ENCODE peak calls at places on chromosome 2, in six cellular contexts. M is NCI-H1436 treated with DMSO at 0.1 percent for 48 hours; A is endothelial cell; E is transverse colon; C is activated naive CD8-positive, alpha-beta T cell treated with anti-CD3 and anti-CD28 coated beads, Interleukin-2, amount 10 ng/mL, durations not matched to agents 7 days and 5 days; T is activated T-cell treated with anti-CD3 and anti-CD28 coated beads for 48 hours. N is an unnamed sample.

GRCh38 chr2:37568565-37568964 is 102.9 kb downstream of the CDC42EP3 start:
- DNase-seq in C (no peak), E (no peak), A (no peak), M (no peak), T (no peak), N (no peak)

GRCh38 chr2:136118819-136119716 is 1.1 kb upstream of the CXCR4 start:
- DNase-seq in T (peak; percentile 76), C (peak; percentile 84), M (no peak), A (peak; percentile 62), E (peak; percentile 82), N (no peak)

GRCh38 chr2:235951980-235952379 is 216.2 kb downstream of the GBX2 start:
- DNase-seq in T (no peak), A (no peak), E (no peak), M (no peak), C (no peak), N (no peak)

GRCh38 chr2:190359896-190360376 is 16.5 kb downstream of the INPP1 start:
- DNase-seq in C (peak; percentile 60), E (peak; percentile 55), M (no peak), T (no peak), A (no peak), N (no peak)

GRCh38 chr2:128600606-128601297 is 282.1 kb upstream of the HS6ST1 start:
- DNase-seq in T (no peak), A (no peak), M (no peak), E (no peak), C (no peak), N (no peak)

GRCh38 chr2:111522231-111522768 is 361.7 kb downstream of the ANAPC1 start:
- DNase-seq in E (no peak), C (no peak), M (no peak), T (no peak), A (no peak), N (no peak)

GRCh38 chr2:240229603-240230423 is 89.4 kb upstream of the OTOS start:
- DNase-seq in A (peak; percentile 1), C (no peak), T (no peak), E (no peak), M (no peak), N (no peak)

GRCh38 chr2:61978522-61978921 is 73.0 kb downstream of the COMMD1 start:
- DNase-seq in M (peak; percentile 20), T (no peak), C (no peak), A (no peak), E (peak; percentile 37), N (no peak)

GRCh38 chr2:216094701-216095100 is 13.0 kb downstream of the TMEM169 start:
- DNase-seq in A (no peak), M (no peak), C (no peak), E (no peak), T (no peak), N (no peak)

GRCh38 chr2:8189316-8189715 is 492.5 kb upstream of the ID2 start:
- DNase-seq in A (no peak), C (no peak), E (no peak), M (no peak), T (no peak), N (no peak)

GRCh38 chr2:55408946-55409868 is 10.4 kb downstream of the CCDC88A start:
- DNase-seq in A (no peak), T (no peak), M (no peak), E (no peak), C (no peak), N (no peak)

GRCh38 chr2:129761569-129762021 is 217.9 kb upstream of the RAB6C start:
- DNase-seq in T (no peak), C (no peak), M (no peak), A (no peak), E (no peak), N (no peak)

GRCh38 chr2:131125195-131125757 is 20.1 kb downstream of the PLEKHB2 start:
- DNase-seq in T (no peak), C (no peak), E (no peak), M (no peak), A (no peak), N (peak; percentile 40)

GRCh38 chr2:82950148-82950547 is 1508.9 kb downstream of the SUCLG1 start:
- DNase-seq in E (no peak), T (no peak), C (no peak), A (no peak), M (no peak), N (no peak)

GRCh38 chr2:233813236-233814062 is 35.3 kb downstream of the MROH2A start:
- DNase-seq in E (no peak), C (no peak), A (no peak), T (no peak), M (no peak), N (no peak)

GRCh38 chr2:64875368-64875767 is 113.8 kb upstream of the SLC1A4 start:
- DNase-seq in C (no peak), E (no peak), A (no peak), M (no peak), T (no peak), N (no peak)

GRCh38 chr2:126911111-126911796 is 12.6 kb downstream of the TEX51 start:
- DNase-seq in A (peak; percentile 1), M (no peak), T (no peak), C (no peak), E (no peak), N (no peak)

GRCh38 chr2:10312437-10312957 is 9.8 kb downstream of the HPCAL1 start:
- DNase-seq in M (no peak), E (no peak), C (no peak), T (no peak), A (no peak), N (no peak)

GRCh38 chr2:23824777-23825212 is 102.1 kb downstream of the ATAD2B start:
- DNase-seq in C (no peak), A (peak; percentile 43), M (no peak), T (no peak), E (no peak), N (peak; percentile 1)

GRCh38 chr2:136057023-136057801 is 60.7 kb downstream of the CXCR4 start:
- DNase-seq in E (no peak), A (no peak), M (no peak), C (no peak), T (peak; percentile 35), N (no peak)

GRCh38 chr2:215540646-215541045 is 104.8 kb upstream of the FN1 start:
- DNase-seq in C (no peak), T (no peak), M (no peak), E (no peak), A (no peak), N (no peak)

GRCh38 chr2:8511868-8512612 is 169.8 kb upstream of the ID2 start:
- DNase-seq in M (no peak), C (no peak), T (no peak), A (no peak), E (no peak), N (no peak)

N was measured in NCI-H2081 treated with DMSO at 0.1 percent for 48 hours.